ENCODE peak calls at places on chromosomes 3 and 15, in five cellular contexts. X is K562, A is pancreas, S is heart right ventricle, G is right lobe of liver. I is an unnamed sample.

GRCh38 chr15:86483936-86484335 is 404.3 kb downstream of the AGBL1 start:
- ATAC-seq in X (no peak), A (no peak), S (no peak), G (no peak), I (no peak)

GRCh38 chr3:128482857-128483656 is 9.9 kb downstream of the GATA2 start:
- ATAC-seq in X (peak; percentile 51), A (no peak), S (peak; percentile 49), G (peak; percentile 20), I (peak; percentile 42)

GRCh38 chr15:40460404-40460803 is 10.4 kb upstream of the CHST14 start:
- ATAC-seq in X (no peak), A (no peak), S (no peak), G (no peak), I (no peak)

GRCh38 chr15:57017024-57017423 is 98.6 kb downstream of the TCF12 start:
- ATAC-seq in X (peak; percentile 56), A (peak; percentile 9), S (no peak), G (no peak), I (no peak)

GRCh38 chr3:119703900-119704531 is 1.2 kb downstream of the CFAP91 start:
- ATAC-seq in X (no peak), A (peak; percentile 14), S (no peak), G (peak; percentile 58), I (no peak)

GRCh38 chr3:42871592-42872196 is 4.0 kb downstream of the CYP8B1 start:
- ATAC-seq in X (no peak), A (peak; percentile 69), S (peak; percentile 76), G (no peak), I (no peak)

GRCh38 chr3:45529697-45530096 is 64.9 kb upstream of the LIMD1 start:
- ATAC-seq in X (no peak), A (no peak), S (no peak), G (no peak), I (no peak)

GRCh38 chr3:16441306-16441898 is 72.1 kb downstream of the RFTN1 start:
- ATAC-seq in X (no peak), A (no peak), S (no peak), G (no peak), I (peak; percentile 54)

GRCh38 chr3:73614385-73614784 is 10.4 kb downstream of the PDZRN3 start:
- ATAC-seq in X (no peak), A (peak; percentile 92), S (peak; percentile 74), G (peak; percentile 76), I (peak; percentile 89)

GRCh38 chr3:170205302-170205701 is 16.9 kb upstream of the PRKCI start:
- ATAC-seq in X (no peak), A (no peak), S (no peak), G (no peak), I (no peak)

GRCh38 chr3:195583831-195584542 is at the start of gene APOD:
- ATAC-seq in X (peak; percentile 65), A (peak; percentile 52), S (peak; percentile 90), G (no peak), I (peak; percentile 84)

GRCh38 chr3:54104084-54104483 is 18.3 kb upstream of the CACNA2D3 start:
- ATAC-seq in X (no peak), A (no peak), S (no peak), G (no peak), I (no peak)

GRCh38 chr15:38193496-38193895 is 59.1 kb upstream of the SPRED1 start:
- ATAC-seq in X (no peak), A (no peak), S (no peak), G (no peak), I (no peak)

GRCh38 chr15:89836255-89837133 is 21.8 kb upstream of the ANPEP start:
- ATAC-seq in X (no peak), A (peak; percentile 54), S (peak; percentile 67), G (no peak), I (peak; percentile 77)

GRCh38 chr3:34200576-34200975 is 402.1 kb downstream of the PDCD6IP start:
- ATAC-seq in X (no peak), A (no peak), S (no peak), G (no peak), I (no peak)

GRCh38 chr3:39638286-39638685 is 170.8 kb downstream of the MOBP start:
- ATAC-seq in X (no peak), A (no peak), S (no peak), G (no peak), I (no peak)

GRCh38 chr3:28348637-28349396 is at the start of the genes AZI2 and ZCWPW2:
- ATAC-seq in X (peak; percentile 93), A (peak; percentile 96), S (peak; percentile 99), G (peak; percentile 97), I (peak; percentile 95)

GRCh38 chr15:36814708-36815107 is 235.3 kb downstream of the CDIN1 start:
- ATAC-seq in X (no peak), A (peak; percentile 72), S (no peak), G (peak; percentile 74), I (no peak)

GRCh38 chr3:195224156-195224979 is 46.6 kb downstream of the XXYLT1 start:
- ATAC-seq in X (no peak), A (no peak), S (no peak), G (no peak), I (no peak)

GRCh38 chr15:76468722-76469121 is 132.1 kb downstream of the ISL2 start:
- ATAC-seq in X (no peak), A (no peak), S (no peak), G (no peak), I (no peak)

GRCh38 chr3:12195231-12195630 is 36.5 kb upstream of the TIMP4 start:
- ATAC-seq in X (no peak), A (no peak), S (no peak), G (no peak), I (no peak)

GRCh38 chr15:70291696-70292510 is 194.2 kb upstream of the TLE3 start:
- ATAC-seq in X (no peak), A (no peak), S (no peak), G (no peak), I (no peak)

GRCh38 chr3:88180398-88180999 is 30.7 kb downstream of the C3orf38 start:
- ATAC-seq in X (peak; percentile 86), A (no peak), S (no peak), G (no peak), I (no peak)

GRCh38 chr15:29053661-29054131 is 167.9 kb downstream of the APBA2 start:
- ATAC-seq in X (no peak), A (no peak), S (no peak), G (no peak), I (no peak)

DNA sequence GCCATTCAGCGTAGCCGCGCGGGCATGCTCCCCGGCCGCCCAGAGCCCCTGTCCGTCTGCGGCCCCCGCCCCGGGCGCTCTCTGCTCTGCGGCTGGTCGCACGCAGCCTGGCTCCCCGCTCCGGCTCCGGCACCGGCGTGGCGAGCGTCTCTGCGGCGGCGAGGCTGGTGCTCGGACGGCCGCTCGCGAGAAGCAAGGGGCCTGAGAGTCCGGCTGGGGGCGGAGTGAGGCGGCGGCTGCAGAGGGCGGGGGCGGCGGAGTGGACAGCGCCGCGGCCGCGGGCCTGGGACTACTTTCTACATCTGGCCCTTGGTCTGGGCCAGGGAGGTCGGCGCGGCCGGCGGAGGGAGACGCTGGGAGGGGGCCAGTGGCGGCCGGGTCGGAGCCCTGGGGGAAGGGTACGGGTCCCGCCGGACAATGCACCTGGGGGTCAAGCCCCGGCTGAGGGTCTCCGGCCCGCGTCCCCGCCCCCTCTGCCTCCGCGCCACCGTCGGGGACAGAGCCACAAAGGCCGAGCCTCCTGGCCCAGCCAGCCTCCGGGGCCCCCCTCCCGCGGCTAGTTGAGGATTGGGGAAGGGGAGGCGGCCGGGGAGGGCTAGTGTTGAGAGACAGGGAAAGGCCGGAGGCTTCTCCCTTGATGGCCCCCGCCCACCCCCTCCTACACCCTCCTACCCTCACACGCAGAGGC is at the start of gene PRTG:
- ATAC-seq in X (peak; percentile 96), A (peak; percentile 89), S (peak; percentile 96), G (peak; percentile 73), I (peak; percentile 92)
- H3K27ac ChIP-seq in X (no peak within 1 kb of the TSS), A (no peak within 1 kb of the TSS), S (peak within 1 kb of the TSS; percentile 77), G (no peak within 1 kb of the TSS), I (peak within 1 kb of the TSS; percentile 47)

GRCh38 chr15:96355561-96356129 is 25.1 kb downstream of the NR2F2 start:
- ATAC-seq in X (no peak), A (no peak), S (no peak), G (no peak), I (no peak)

GRCh38 chr15:96352594-96353377 is 22.3 kb downstream of the NR2F2 start:
- ATAC-seq in X (no peak), A (no peak), S (no peak), G (peak; percentile 60), I (no peak)

GRCh38 chr15:96353378-96353930 is 23.0 kb downstream of the NR2F2 start:
- ATAC-seq in X (no peak), A (no peak), S (no peak), G (no peak), I (no peak)

GRCh38 chr15:96354731-96355560 is 24.4 kb downstream of the NR2F2 start:
- ATAC-seq in X (peak; percentile 9), A (peak; percentile 18), S (peak; percentile 39), G (peak; percentile 36), I (peak; percentile 60)

DNA sequence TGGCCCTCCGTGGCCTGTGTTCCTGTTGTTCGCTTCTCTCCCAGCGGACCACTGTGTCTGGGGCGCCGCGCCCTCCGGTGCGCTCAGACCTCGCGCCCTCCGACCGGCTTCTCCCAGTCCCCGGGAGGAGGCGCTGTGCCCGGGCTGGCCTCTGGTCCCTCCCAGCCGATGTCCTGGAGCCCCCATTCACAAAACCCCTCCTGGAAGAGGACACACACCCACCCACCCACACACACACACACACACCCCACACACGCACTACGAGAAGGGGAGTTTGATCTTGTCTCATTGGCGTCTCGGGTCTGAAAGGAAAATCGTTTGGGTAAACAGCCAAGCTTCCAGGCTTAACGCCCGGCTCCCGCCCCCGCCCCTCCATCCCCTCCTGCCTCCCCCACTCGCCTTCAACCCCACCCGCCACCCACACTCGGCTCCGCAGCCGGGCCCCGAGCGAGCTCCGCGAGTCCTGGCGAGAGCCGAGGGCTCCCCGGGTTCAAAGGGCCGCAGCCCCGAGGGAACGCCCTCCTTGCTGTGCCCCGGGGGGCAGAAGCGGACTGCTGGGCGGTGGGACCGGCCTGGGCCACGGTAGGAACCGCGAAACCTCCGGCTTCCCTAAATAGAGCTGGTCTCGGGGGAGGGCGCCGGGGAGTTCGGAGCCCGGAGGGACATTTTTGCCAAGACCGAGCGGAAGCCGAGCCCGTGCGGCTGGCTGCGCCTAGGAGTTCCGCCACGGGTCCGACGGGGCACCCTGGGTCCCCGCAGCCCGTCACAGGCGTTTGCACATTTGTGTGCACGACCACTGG is 23.6 kb downstream of the NR2F2 start:
- ATAC-seq in X (peak; percentile 24), A (peak; percentile 30), S (peak; percentile 60), G (peak; percentile 35), I (peak; percentile 57)
- TF ChIP-seq CTCF in X (peak; percentile 14), A (no peak), S (peak; percentile 55), G (peak; percentile 18), I (peak; percentile 78)

GRCh38 chr3:48402281-48402732 is 27.6 kb downstream of the PLXNB1 start:
- ATAC-seq in X (no peak), A (peak; percentile 3), S (peak; percentile 52), G (no peak), I (peak; percentile 95)
- H3K27ac ChIP-seq in X (no peak overlapping the region), A (peak overlapping the region; percentile 42), S (no peak overlapping the region), G (no peak overlapping the region), I (peak overlapping the region; percentile 92)

GRCh38 chr3:117019082-117019713 is 309.6 kb downstream of the TUSC7 start:
- ATAC-seq in X (no peak), A (peak; percentile 98), S (peak; percentile 59), G (peak; percentile 89), I (peak; percentile 83)
- TF ChIP-seq CTCF in X (no peak), A (peak; percentile 47), S (peak; percentile 70), G (peak; percentile 79), I (peak; percentile 57)

DNA sequence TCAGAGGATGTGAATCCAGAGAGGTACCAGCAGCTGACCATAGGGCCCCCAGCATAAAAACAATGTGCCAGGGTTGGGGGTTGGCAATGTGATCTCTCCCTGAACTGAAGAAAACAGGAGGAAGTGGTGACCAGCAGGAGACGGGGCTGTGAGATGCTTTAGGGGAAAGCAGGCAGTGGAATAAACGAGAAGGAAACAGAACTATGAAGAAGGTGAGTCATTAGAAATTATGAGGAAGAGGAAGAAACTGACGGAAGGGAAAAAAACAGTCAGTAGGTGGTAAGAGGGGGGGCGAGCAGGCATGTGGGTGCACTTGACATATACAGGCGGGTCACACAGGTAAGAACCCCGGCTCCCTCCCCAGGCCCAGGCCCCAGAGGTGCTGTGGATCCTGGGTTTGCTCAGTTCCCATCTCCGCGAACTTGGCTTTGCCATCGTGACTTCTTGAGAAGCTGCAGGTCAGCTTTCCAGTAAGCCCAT is 42.2 kb upstream of the B3GNT5 start:
- ATAC-seq in X (no peak), A (peak; percentile 71), S (peak; percentile 58), G (peak; percentile 20), I (peak; percentile 44)
- H3K27ac ChIP-seq in X (no peak overlapping the region), A (no peak overlapping the region), S (peak overlapping the region; percentile 71), G (peak overlapping the region; percentile 1), I (no peak overlapping the region)

I was measured in gastroesophageal sphincter.